ENCODE peak calls at places on chromosomes 2 and 18, in seven cellular contexts. W, A, N, U, Y, K and T are unnamed samples.

GRCh38 chr2:136008205-136008865 is 22.9 kb upstream of the DARS1 start:
- DNase-seq in Y (no peak), N (peak), U (no peak), A (no peak), W (no peak), K (peak), T (no peak)

GRCh38 chr2:11389551-11390528 is 45.4 kb upstream of the ROCK2 start:
- DNase-seq in U (peak), W (peak), K (peak), A (no peak), N (no peak), Y (peak), T (peak)

GRCh38 chr18:7902399-7902839 is 335.3 kb downstream of the PTPRM start:
- DNase-seq in A (no peak), U (peak), N (peak), Y (no peak), K (peak), W (peak), T (peak)

GRCh38 chr2:73418343-73418742 is 32.7 kb downstream of the ALMS1 start:
- DNase-seq in U (peak), W (peak), Y (peak), A (no peak), K (peak), N (peak), T (peak)

GRCh38 chr2:16777123-16777872 is 111.7 kb upstream of the CYRIA start:
- DNase-seq in K (no peak), A (no peak), U (no peak), Y (no peak), W (no peak), N (no peak), T (no peak)

GRCh38 chr2:32161296-32161695 is 4.4 kb upstream of the SLC30A6 start:
- DNase-seq in W (no peak), U (no peak), N (no peak), A (no peak), Y (no peak), K (no peak), T (no peak)

GRCh38 chr18:35371412-35372195 is 5.5 kb downstream of the ZNF396 start:
- DNase-seq in A (no peak), W (peak), Y (no peak), U (peak), K (no peak), N (no peak), T (peak)

GRCh38 chr2:192011196-192011595 is 164.3 kb upstream of the CAVIN2 start:
- DNase-seq in W (peak), K (no peak), N (no peak), U (peak), Y (no peak), A (no peak), T (peak)

GRCh38 chr18:79599503-79599931 is 80.1 kb upstream of the CTDP1 start:
- DNase-seq in Y (no peak), W (peak), A (no peak), U (peak), N (no peak), K (no peak), T (peak)

GRCh38 chr2:77818186-77818585 is 296.0 kb upstream of the LRRTM4 start:
- DNase-seq in A (no peak), Y (no peak), W (no peak), K (no peak), N (no peak), U (no peak), T (no peak)

GRCh38 chr18:79586436-79587297 is 92.9 kb upstream of the CTDP1 start:
- DNase-seq in N (no peak), Y (no peak), K (peak), W (no peak), U (no peak), A (no peak), T (no peak)

GRCh38 chr2:54653572-54654204 is 69.8 kb upstream of the EML6 start:
- DNase-seq in Y (no peak), W (no peak), A (no peak), K (peak), U (no peak), N (peak), T (no peak)

GRCh38 chr2:42249887-42250286 is 80.7 kb downstream of the EML4 start:
- DNase-seq in U (no peak), N (no peak), W (peak), A (no peak), Y (no peak), K (peak), T (no peak)

GRCh38 chr2:42722328-42723190 is 41.4 kb downstream of the OXER1 start:
- DNase-seq in N (no peak), Y (peak), A (no peak), U (peak), W (peak), K (peak), T (peak)

GRCh38 chr2:208584387-208584965 is 177.9 kb downstream of the PTH2R start:
- DNase-seq in N (no peak), A (no peak), Y (no peak), W (no peak), K (no peak), U (no peak), T (no peak)

GRCh38 chr18:30713299-30713698 is 329.2 kb downstream of the DSC3 start:
- DNase-seq in K (no peak), W (no peak), U (no peak), Y (no peak), A (no peak), N (no peak), T (no peak)

GRCh38 chr2:220569380-220569779 is 942.0 kb downstream of the SLC4A3 start:
- DNase-seq in A (no peak), K (no peak), U (no peak), W (no peak), N (no peak), Y (no peak), T (no peak)

GRCh38 chr2:25988134-25988533 is 5.8 kb upstream of the KIF3C start:
- DNase-seq in K (no peak), U (no peak), Y (no peak), A (no peak), N (no peak), W (no peak), T (no peak)

GRCh38 chr18:73987247-73987980 is 160.2 kb downstream of the FBXO15 start:
- DNase-seq in U (no peak), N (no peak), K (no peak), W (peak), A (no peak), Y (no peak), T (peak)

GRCh38 chr2:235990344-235990743 is 177.8 kb downstream of the GBX2 start:
- DNase-seq in U (no peak), K (no peak), Y (no peak), W (no peak), N (no peak), A (no peak), T (no peak)

DNA sequence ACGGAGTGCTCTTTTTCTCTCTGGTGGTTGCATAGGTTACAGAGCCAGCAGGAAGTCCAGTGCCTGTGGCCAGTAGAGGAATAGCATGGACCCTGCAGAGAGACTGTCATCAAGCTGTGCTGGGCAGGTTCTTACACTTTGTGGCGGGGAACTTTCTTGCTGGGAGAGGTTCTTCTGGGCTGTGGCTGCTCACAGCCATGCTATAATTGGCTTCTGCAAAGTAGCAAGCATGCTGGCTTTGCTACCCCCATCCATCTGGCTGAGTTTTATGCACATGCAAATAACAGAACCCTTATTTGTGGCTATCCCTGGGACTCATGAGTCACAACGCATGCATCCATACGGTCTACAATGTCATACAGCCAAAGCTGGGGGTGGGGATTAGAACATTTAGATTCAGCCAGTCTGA is 68.9 kb downstream of the PLCL1 start:
- DNase-seq in U (peak), K (no peak), W (peak), N (no peak), Y (peak), A (no peak), T (peak)
- TF ChIP-seq CTCF in U (no peak), K (no peak), W (no peak), N (no peak), Y (no peak), A (no peak), T (no peak)

GRCh38 chr2:128313076-128313836 is 5.4 kb downstream of the HS6ST1 start:
- DNase-seq in K (peak), Y (no peak), U (peak), A (no peak), W (peak), N (no peak), T (no peak)
- H3K4me3 ChIP-seq in K (no peak), Y (no peak), U (no peak), A (no peak), W (no peak), N (no peak), T (no peak)

GRCh38 chr2:46365913-46366674 is 68.9 kb downstream of the EPAS1 start:
- DNase-seq in A (no peak), N (no peak), K (no peak), W (peak), U (peak), Y (no peak), T (peak)
- TF ChIP-seq CTCF in A (peak), N (peak), K (no peak), W (peak), U (peak), Y (peak), T (peak)

DNA sequence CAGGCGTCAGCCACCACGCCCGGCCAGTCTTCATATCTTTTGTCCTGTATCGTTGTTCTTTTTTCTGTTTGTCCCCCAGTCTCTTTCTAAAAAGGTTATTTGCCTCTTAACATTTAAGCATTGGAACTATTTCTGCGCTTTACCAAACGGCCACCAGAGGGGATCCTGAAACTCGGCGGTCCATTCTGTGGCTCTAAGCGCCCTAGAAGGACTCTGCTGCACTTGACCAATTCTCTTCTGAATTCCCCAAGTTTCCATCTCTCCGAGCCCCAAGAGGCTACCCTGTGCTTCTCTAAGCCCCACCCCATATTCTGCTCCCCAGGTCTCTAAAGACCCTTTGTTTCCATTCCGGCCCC is 33.1 kb upstream of the REG3G start:
- DNase-seq in A (no peak), Y (peak), U (no peak), K (peak), W (no peak), N (no peak), T (no peak)
- H3K4me3 ChIP-seq in A (no peak), Y (peak), U (no peak), K (peak), W (no peak), N (peak), T (no peak)

GRCh38 chr2:238320246-238320647 is at the start of gene TRAF3IP1:
- DNase-seq in U (peak), Y (peak), W (peak), A (peak), K (peak), N (peak), T (peak)
- TF ChIP-seq CTCF in U (no peak), Y (peak), W (no peak), A (no peak), K (no peak), N (no peak), T (no peak)

DNA sequence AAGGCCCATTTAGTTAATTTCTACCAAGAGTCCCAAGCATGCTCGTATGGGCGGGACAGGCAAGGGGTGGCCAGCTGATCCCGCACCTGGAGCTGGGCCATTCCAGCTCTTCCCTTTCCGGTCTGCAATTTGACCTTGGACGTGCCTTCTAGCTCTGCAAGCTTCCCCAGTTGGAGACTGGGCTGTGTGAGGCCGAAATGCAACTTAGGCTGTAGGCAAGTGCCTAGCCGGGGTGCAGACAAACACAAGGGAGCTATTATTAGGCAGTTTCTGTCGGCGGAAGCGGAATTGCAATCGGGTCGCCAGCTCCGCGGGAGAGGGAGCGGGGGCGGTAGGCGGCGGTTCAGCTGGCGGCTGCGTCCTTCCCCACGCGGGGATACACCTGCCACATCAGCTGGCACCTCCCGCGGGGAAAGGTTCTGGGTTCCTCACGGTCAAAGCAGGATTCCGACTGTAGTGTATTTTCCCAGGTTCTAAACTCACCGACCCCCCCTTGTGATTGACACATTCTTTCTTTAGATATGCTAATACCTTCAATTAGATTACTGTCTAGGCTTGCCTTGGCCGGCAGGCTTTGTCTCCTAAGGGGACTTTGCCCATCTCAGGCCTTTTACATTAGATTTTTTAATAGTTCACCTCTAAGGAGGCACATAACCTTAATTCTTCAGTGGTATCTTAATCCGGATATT is 17.1 kb upstream of the ZNF532 start:
- DNase-seq in N (peak), K (peak), Y (peak), W (no peak), U (no peak), A (no peak), T (no peak)
- H3K4me3 ChIP-seq in N (peak), K (no peak), Y (peak), W (no peak), U (no peak), A (no peak), T (no peak)

GRCh38 chr2:13052547-13052946 is 335.8 kb downstream of the TRIB2 start:
- DNase-seq in Y (no peak), K (no peak), A (no peak), N (no peak), U (no peak), W (no peak), T (no peak)

GRCh38 chr2:13050764-13051163 is 334.0 kb downstream of the TRIB2 start:
- DNase-seq in W (peak), K (no peak), U (peak), N (no peak), A (no peak), Y (no peak), T (no peak)

GRCh38 chr2:13046557-13047165 is 329.9 kb downstream of the TRIB2 start:
- DNase-seq in K (no peak), Y (no peak), U (peak), N (no peak), A (peak), W (peak), T (no peak)
- TF ChIP-seq CTCF in K (peak), Y (peak), U (peak), N (peak), A (peak), W (no peak), T (peak)

GRCh38 chr18:12430137-12430990 is 22.6 kb downstream of the PRELID3A start:
- DNase-seq in K (no peak), U (no peak), Y (no peak), N (no peak), W (no peak), A (no peak), T (no peak)

GRCh38 chr18:12431561-12431960 is 23.8 kb downstream of the PRELID3A start:
- DNase-seq in Y (no peak), A (no peak), K (no peak), U (no peak), N (no peak), W (no peak), T (no peak)

GRCh38 chr18:12433829-12434540 is 26.3 kb downstream of the PRELID3A start:
- DNase-seq in K (no peak), U (no peak), N (no peak), A (no peak), Y (no peak), W (no peak), T (no peak)

GRCh38 chr18:12432881-12433280 is 25.2 kb downstream of the PRELID3A start:
- DNase-seq in A (no peak), U (no peak), Y (no peak), K (no peak), N (no peak), W (no peak), T (no peak)

GRCh38 chr18:12432196-12432595 is 24.5 kb downstream of the PRELID3A start:
- DNase-seq in K (no peak), U (no peak), A (no peak), N (no peak), W (no peak), Y (no peak), T (no peak)
- H3K4me3 ChIP-seq in K (no peak), U (no peak), A (no peak), N (no peak), W (no peak), Y (no peak), T (no peak)

GRCh38 chr2:215269397-215270117 is 42.3 kb upstream of the ATIC start:
- DNase-seq in U (peak), A (peak), W (peak), N (peak), Y (peak), K (peak), T (peak)
- TF ChIP-seq CTCF in U (peak), A (peak), W (peak), N (peak), Y (peak), K (peak), T (peak)